ENCODE peak calls at places on chromosomes 16 and 17, in eight cellular contexts. S, I, U, Q, E, P, C and Z are unnamed samples.

GRCh38 chr16:12339686-12340085 is 363.2 kb downstream of the SNX29 start:
- DNase-seq in S (peak), I (peak), U (no peak), Q (no peak), E (no peak), P (no peak), C (no peak), Z (peak)

GRCh38 chr17:83103200-83103937 is 24.0 kb downstream of the METRNL start:
- DNase-seq in S (peak), I (peak), U (no peak), Q (peak), E (no peak), P (no peak), C (peak), Z (no peak)

GRCh38 chr16:88747588-88748301 is 37.3 kb downstream of the PIEZO1 start:
- DNase-seq in S (peak), I (no peak), U (no peak), Q (no peak), E (no peak), P (no peak), C (peak), Z (no peak)

GRCh38 chr17:37488607-37489196 is 989 bp upstream of the DUSP14 start:
- DNase-seq in S (peak), I (peak), U (peak), Q (peak), E (peak), P (peak), C (peak), Z (peak)

GRCh38 chr17:30068465-30068864 is 48.2 kb upstream of the NSRP1 start:
- DNase-seq in S (no peak), I (no peak), U (no peak), Q (no peak), E (no peak), P (no peak), C (no peak), Z (no peak)

GRCh38 chr17:17205368-17206148 is 575 bp downstream of the PLD6 start:
- DNase-seq in S (peak), I (peak), U (peak), Q (no peak), E (peak), P (no peak), C (peak), Z (peak)

GRCh38 chr17:69501591-69502468 is 87.3 kb downstream of the MAP2K6 start:
- DNase-seq in S (peak), I (peak), U (peak), Q (peak), E (no peak), P (no peak), C (peak), Z (peak)

GRCh38 chr16:31128711-31129567 is 6.6 kb downstream of the PRSS8 start:
- DNase-seq in S (no peak), I (no peak), U (no peak), Q (peak), E (no peak), P (no peak), C (no peak), Z (no peak)

GRCh38 chr17:63927464-63928171 is 4.5 kb downstream of the CD79B start:
- DNase-seq in S (no peak), I (no peak), U (no peak), Q (no peak), E (no peak), P (no peak), C (no peak), Z (no peak)

GRCh38 chr16:47311738-47312505 is 148.9 kb downstream of the ITFG1 start:
- DNase-seq in S (peak), I (peak), U (peak), Q (peak), E (no peak), P (no peak), C (no peak), Z (no peak)

GRCh38 chr16:27544671-27545070 is 5.0 kb downstream of the GTF3C1 start:
- DNase-seq in S (no peak), I (no peak), U (no peak), Q (no peak), E (no peak), P (no peak), C (no peak), Z (no peak)

GRCh38 chr16:1331712-1332617 is 1.5 kb upstream of the BAIAP3 start:
- DNase-seq in S (no peak), I (peak), U (peak), Q (no peak), E (no peak), P (no peak), C (no peak), Z (peak)

GRCh38 chr17:32725697-32726096 is 151.2 kb downstream of the MYO1D start:
- DNase-seq in S (no peak), I (no peak), U (no peak), Q (no peak), E (no peak), P (no peak), C (no peak), Z (no peak)

GRCh38 chr16:81489547-81490267 is 45.1 kb downstream of the CMIP start:
- DNase-seq in S (no peak), I (no peak), U (no peak), Q (no peak), E (no peak), P (no peak), C (no peak), Z (no peak)

GRCh38 chr16:4743217-4743897 is 9.0 kb downstream of the DNAAF8 start:
- DNase-seq in S (no peak), I (no peak), U (no peak), Q (no peak), E (no peak), P (no peak), C (no peak), Z (no peak)

GRCh38 chr16:84629580-84629979 is 11.7 kb upstream of the COTL1 start:
- DNase-seq in S (no peak), I (no peak), U (no peak), Q (no peak), E (no peak), P (no peak), C (no peak), Z (no peak)

GRCh38 chr17:79650283-79650682 is 39.4 kb upstream of the RBFOX3 start:
- DNase-seq in S (no peak), I (no peak), U (no peak), Q (no peak), E (peak), P (no peak), C (no peak), Z (no peak)

GRCh38 chr16:78154729-78155461 is 55.4 kb downstream of the WWOX start:
- DNase-seq in S (no peak), I (no peak), U (no peak), Q (no peak), E (no peak), P (no peak), C (no peak), Z (no peak)

GRCh38 chr17:63552211-63552610 is 1.9 kb downstream of the DCAF7 start:
- DNase-seq in S (peak), I (peak), U (peak), Q (no peak), E (no peak), P (no peak), C (no peak), Z (no peak)

GRCh38 chr16:4682616-4683254 is 10.6 kb upstream of the NUDT16L1 start:
- DNase-seq in S (no peak), I (peak), U (peak), Q (peak), E (peak), P (no peak), C (no peak), Z (no peak)

GRCh38 chr17:54754560-54754959 is 146.1 kb upstream of the TOM1L1 start:
- DNase-seq in S (no peak), I (no peak), U (no peak), Q (no peak), E (no peak), P (no peak), C (no peak), Z (no peak)

GRCh38 chr17:28473542-28473941 is at the start of gene SLC13A2:
- DNase-seq in S (no peak), I (no peak), U (no peak), Q (no peak), E (no peak), P (no peak), C (no peak), Z (no peak)

GRCh38 chr16:1019934-1020305 is 38.4 kb downstream of the SOX8 start:
- DNase-seq in S (peak), I (no peak), U (no peak), Q (no peak), E (no peak), P (no peak), C (no peak), Z (peak)

GRCh38 chr17:48294193-48294909 is 135.7 kb downstream of the SKAP1 start:
- DNase-seq in S (no peak), I (no peak), U (no peak), Q (no peak), E (no peak), P (no peak), C (no peak), Z (no peak)

GRCh38 chr16:86574646-86575045 is 3.7 kb upstream of the FOXL1 start:
- DNase-seq in S (no peak), I (no peak), U (no peak), Q (no peak), E (peak), P (no peak), C (no peak), Z (no peak)